ENCODE peak calls at places on chromosome 6, in seven cellular contexts. One of them, this sample, is unnamed.

GRCh38 chr6:133092199-133092598 is 149.0 kb upstream of the EYA4 start:
- DNase-seq in substantia nigra: no peak
- DNase-seq in uterus: no peak
- DNase-seq in brain microvascular endothelial cell: no peak
- DNase-seq in HCT116: no peak
- DNase-seq in H9: no peak
- DNase-seq in vagina: no peak
- DNase-seq in this sample: no peak

GRCh38 chr6:141321486-141322347 is 811.0 kb upstream of the GJE1 start:
- DNase-seq in substantia nigra: no peak
- DNase-seq in uterus: no peak
- DNase-seq in brain microvascular endothelial cell: peak
- DNase-seq in HCT116: no peak
- DNase-seq in H9: no peak
- DNase-seq in vagina: no peak
- DNase-seq in this sample: peak

GRCh38 chr6:139977887-139978332 is 603.5 kb upstream of the CITED2 start:
- DNase-seq in substantia nigra: no peak
- DNase-seq in uterus: no peak
- DNase-seq in brain microvascular endothelial cell: peak
- DNase-seq in HCT116: no peak
- DNase-seq in H9: no peak
- DNase-seq in vagina: no peak
- DNase-seq in this sample: peak

GRCh38 chr6:15755555-15755954 is 92.7 kb upstream of the DTNBP1 start:
- DNase-seq in substantia nigra: no peak
- DNase-seq in uterus: no peak
- DNase-seq in brain microvascular endothelial cell: no peak
- DNase-seq in HCT116: no peak
- DNase-seq in H9: no peak
- DNase-seq in vagina: no peak
- DNase-seq in this sample: peak

GRCh38 chr6:132683543-132683942 is 24.6 kb upstream of the TAAR1 start:
- DNase-seq in substantia nigra: no peak
- DNase-seq in uterus: no peak
- DNase-seq in brain microvascular endothelial cell: peak
- DNase-seq in HCT116: no peak
- DNase-seq in H9: no peak
- DNase-seq in vagina: no peak
- DNase-seq in this sample: peak

GRCh38 chr6:17159240-17159639 is 57.4 kb downstream of the STMND1 start:
- DNase-seq in substantia nigra: no peak
- DNase-seq in uterus: no peak
- DNase-seq in brain microvascular endothelial cell: no peak
- DNase-seq in HCT116: no peak
- DNase-seq in H9: no peak
- DNase-seq in vagina: no peak
- DNase-seq in this sample: no peak

GRCh38 chr6:162962093-162962492 is 234.3 kb downstream of the PACRG start:
- DNase-seq in substantia nigra: no peak
- DNase-seq in uterus: no peak
- DNase-seq in brain microvascular endothelial cell: peak
- DNase-seq in HCT116: no peak
- DNase-seq in H9: no peak
- DNase-seq in vagina: no peak
- DNase-seq in this sample: no peak

GRCh38 chr6:163327936-163328335 is 86.6 kb upstream of the QKI start:
- DNase-seq in substantia nigra: no peak
- DNase-seq in uterus: no peak
- DNase-seq in brain microvascular endothelial cell: no peak
- DNase-seq in HCT116: no peak
- DNase-seq in H9: no peak
- DNase-seq in vagina: no peak
- DNase-seq in this sample: no peak

GRCh38 chr6:144722214-144722737 is 437.1 kb downstream of the UTRN start:
- DNase-seq in substantia nigra: no peak
- DNase-seq in uterus: no peak
- DNase-seq in brain microvascular endothelial cell: peak
- DNase-seq in HCT116: no peak
- DNase-seq in H9: no peak
- DNase-seq in vagina: no peak
- DNase-seq in this sample: no peak

GRCh38 chr6:87393026-87393622 is 14.6 kb upstream of the CFAP206 start:
- DNase-seq in substantia nigra: no peak
- DNase-seq in uterus: no peak
- DNase-seq in brain microvascular endothelial cell: peak
- DNase-seq in HCT116: peak
- DNase-seq in H9: no peak
- DNase-seq in vagina: no peak
- DNase-seq in this sample: peak

GRCh38 chr6:27250955-27251671 is 3.6 kb downstream of the PRSS16 start:
- DNase-seq in substantia nigra: no peak
- DNase-seq in uterus: peak
- DNase-seq in brain microvascular endothelial cell: peak
- DNase-seq in HCT116: peak
- DNase-seq in H9: peak
- DNase-seq in vagina: no peak
- DNase-seq in this sample: peak

GRCh38 chr6:97841763-97842162 is 558.7 kb upstream of the MMS22L start:
- DNase-seq in substantia nigra: no peak
- DNase-seq in uterus: no peak
- DNase-seq in brain microvascular endothelial cell: no peak
- DNase-seq in HCT116: no peak
- DNase-seq in H9: no peak
- DNase-seq in vagina: no peak
- DNase-seq in this sample: peak

GRCh38 chr6:130229645-130230044 is 6.9 kb upstream of the SAMD3 start:
- DNase-seq in substantia nigra: no peak
- DNase-seq in uterus: no peak
- DNase-seq in brain microvascular endothelial cell: no peak
- DNase-seq in HCT116: no peak
- DNase-seq in H9: no peak
- DNase-seq in vagina: no peak
- DNase-seq in this sample: no peak

GRCh38 chr6:107735906-107736635 is 88.0 kb downstream of the SCML4 start:
- DNase-seq in substantia nigra: no peak
- DNase-seq in uterus: no peak
- DNase-seq in brain microvascular endothelial cell: no peak
- DNase-seq in HCT116: no peak
- DNase-seq in H9: no peak
- DNase-seq in vagina: peak
- DNase-seq in this sample: no peak

GRCh38 chr6:47138046-47138445 is 95.9 kb upstream of the ADGRF1 start:
- DNase-seq in substantia nigra: no peak
- DNase-seq in uterus: no peak
- DNase-seq in brain microvascular endothelial cell: peak
- DNase-seq in HCT116: no peak
- DNase-seq in H9: no peak
- DNase-seq in vagina: no peak
- DNase-seq in this sample: no peak

GRCh38 chr6:47144306-47144705 is 102.2 kb upstream of the ADGRF1 start:
- DNase-seq in substantia nigra: no peak
- DNase-seq in uterus: no peak
- DNase-seq in brain microvascular endothelial cell: no peak
- DNase-seq in HCT116: no peak
- DNase-seq in H9: no peak
- DNase-seq in vagina: no peak
- DNase-seq in this sample: no peak

GRCh38 chr6:47141963-47142362 is 99.8 kb upstream of the ADGRF1 start:
- DNase-seq in substantia nigra: no peak
- DNase-seq in uterus: no peak
- DNase-seq in brain microvascular endothelial cell: no peak
- DNase-seq in HCT116: no peak
- DNase-seq in H9: no peak
- DNase-seq in vagina: no peak
- DNase-seq in this sample: no peak

GRCh38 chr6:47145212-47145611 is 103.1 kb upstream of the ADGRF1 start:
- DNase-seq in substantia nigra: no peak
- DNase-seq in uterus: no peak
- DNase-seq in brain microvascular endothelial cell: no peak
- DNase-seq in HCT116: no peak
- DNase-seq in H9: no peak
- DNase-seq in vagina: no peak
- DNase-seq in this sample: no peak

DNA sequence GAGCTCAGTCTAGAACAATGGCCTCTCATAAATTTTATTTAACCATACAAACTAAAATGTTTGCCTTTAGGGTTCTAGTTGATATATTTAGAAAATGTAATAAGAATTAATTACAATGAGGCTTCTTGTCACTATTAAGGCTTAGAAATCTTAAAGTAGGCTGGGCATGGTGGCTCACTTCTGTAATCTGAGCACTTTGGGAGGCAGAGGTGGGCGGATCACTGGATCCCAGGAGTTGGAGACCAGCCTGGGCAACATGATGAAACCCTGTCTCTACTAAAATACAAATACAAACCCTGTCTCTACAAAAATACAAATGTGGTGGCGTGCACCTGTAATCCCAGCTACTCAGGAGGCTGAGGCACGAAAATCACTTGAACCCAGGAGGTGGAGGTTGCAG is 99.0 kb upstream of the ADGRF1 start:
- DNase-seq in substantia nigra: no peak
- DNase-seq in uterus: no peak
- DNase-seq in brain microvascular endothelial cell: no peak
- DNase-seq in HCT116: no peak
- DNase-seq in H9: no peak
- DNase-seq in vagina: no peak
- DNase-seq in this sample: no peak
- H3K27ac ChIP-seq in substantia nigra: no peak
- H3K27ac ChIP-seq in uterus: no peak
- H3K27ac ChIP-seq in brain microvascular endothelial cell: no peak
- H3K27ac ChIP-seq in HCT116: no peak
- H3K27ac ChIP-seq in H9: no peak
- H3K27ac ChIP-seq in vagina: no peak
- H3K27ac ChIP-seq in this sample: no peak

GRCh38 chr6:154206984-154207383 is 149.6 kb downstream of the IPCEF1 start:
- DNase-seq in substantia nigra: no peak
- DNase-seq in uterus: no peak
- DNase-seq in brain microvascular endothelial cell: no peak
- DNase-seq in HCT116: no peak
- DNase-seq in H9: no peak
- DNase-seq in vagina: no peak
- DNase-seq in this sample: no peak
- H3K27ac ChIP-seq in substantia nigra: no peak
- H3K27ac ChIP-seq in uterus: no peak
- H3K27ac ChIP-seq in brain microvascular endothelial cell: no peak
- H3K27ac ChIP-seq in HCT116: no peak
- H3K27ac ChIP-seq in H9: no peak
- H3K27ac ChIP-seq in vagina: no peak
- H3K27ac ChIP-seq in this sample: no peak

DNA sequence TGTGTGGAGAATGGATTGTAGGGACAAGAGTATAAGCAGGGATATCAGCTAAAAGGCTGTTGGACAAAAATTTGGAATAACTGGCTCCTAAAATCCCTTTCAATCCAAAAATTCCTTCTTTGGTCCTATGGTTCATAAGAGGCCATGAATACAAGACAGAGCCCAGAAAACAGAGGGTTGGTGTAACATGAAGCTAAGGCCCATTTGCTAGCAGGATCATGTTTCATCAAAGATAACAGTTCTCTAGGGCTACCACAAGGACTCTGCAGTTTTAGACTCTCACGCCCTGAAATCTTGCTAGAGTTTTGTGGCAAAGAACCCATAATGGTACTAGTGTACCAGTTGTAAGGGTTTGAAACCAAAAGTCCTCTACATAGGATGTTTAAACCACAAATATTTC is 327.8 kb upstream of the TBX18 start:
- DNase-seq in substantia nigra: no peak
- DNase-seq in uterus: no peak
- DNase-seq in brain microvascular endothelial cell: no peak
- DNase-seq in HCT116: no peak
- DNase-seq in H9: no peak
- DNase-seq in vagina: no peak
- DNase-seq in this sample: no peak
- H3K27ac ChIP-seq in substantia nigra: no peak
- H3K27ac ChIP-seq in uterus: no peak
- H3K27ac ChIP-seq in brain microvascular endothelial cell: no peak
- H3K27ac ChIP-seq in HCT116: no peak
- H3K27ac ChIP-seq in H9: no peak
- H3K27ac ChIP-seq in vagina: no peak
- H3K27ac ChIP-seq in this sample: no peak

DNA sequence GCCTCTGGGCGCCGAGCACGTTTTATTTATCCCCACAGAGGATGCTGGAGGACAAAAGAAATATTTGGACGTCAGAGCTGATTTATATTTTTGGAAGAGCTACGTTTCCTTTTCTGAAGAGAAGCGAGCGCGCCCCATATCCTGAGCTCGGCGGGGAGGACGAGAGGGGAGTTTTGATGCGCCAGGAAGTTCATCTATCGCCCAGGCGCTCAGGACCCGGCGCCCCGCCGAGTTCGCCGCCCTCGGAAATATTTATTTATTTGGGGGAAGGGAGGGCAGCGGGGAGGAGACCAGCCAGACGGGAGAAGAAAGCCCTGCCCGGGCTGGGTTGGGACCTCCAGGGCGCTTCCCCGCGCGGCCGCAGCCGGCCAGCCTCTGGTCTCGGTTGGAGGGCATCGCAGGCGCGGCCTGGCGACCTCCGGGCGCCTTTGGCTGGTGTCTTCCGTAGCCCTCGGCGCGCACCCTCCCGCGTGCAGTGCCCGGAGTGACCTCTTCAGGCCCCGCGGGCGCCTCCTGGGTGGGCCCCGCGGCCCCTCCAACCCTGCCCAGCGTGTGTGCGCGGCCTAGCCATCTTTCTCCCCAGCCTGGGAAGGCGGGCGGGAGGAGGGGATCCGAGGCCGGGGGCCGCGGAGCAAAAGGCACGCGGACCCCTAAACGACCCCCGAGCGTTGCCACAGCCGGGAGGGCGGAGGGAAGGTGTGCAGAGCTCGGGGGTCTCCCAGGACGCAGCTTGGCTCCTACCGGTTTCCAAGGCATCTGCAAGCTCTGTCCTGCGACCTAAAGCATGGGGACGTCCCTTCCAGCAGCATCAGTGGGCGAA is 5.4 kb upstream of the FOXF2 start:
- DNase-seq in substantia nigra: no peak
- DNase-seq in uterus: no peak
- DNase-seq in brain microvascular endothelial cell: no peak
- DNase-seq in HCT116: no peak
- DNase-seq in H9: peak
- DNase-seq in vagina: no peak
- DNase-seq in this sample: no peak
- H3K27ac ChIP-seq in substantia nigra: no peak
- H3K27ac ChIP-seq in uterus: no peak
- H3K27ac ChIP-seq in brain microvascular endothelial cell: no peak
- H3K27ac ChIP-seq in HCT116: no peak
- H3K27ac ChIP-seq in H9: no peak
- H3K27ac ChIP-seq in vagina: no peak
- H3K27ac ChIP-seq in this sample: no peak